ENCODE peak calls at places on chromosomes 13 and 19, in eight cellular contexts. Y is stomach; O is neuronal stem cell; C is adrenal gland; X is heart right ventricle; B is effector memory CD4-positive, alpha-beta T cell; I is Peyer's patch; R is BJ. T is an unnamed sample. For H3K27me3 and H3K36me3, the result is how much of the 10 kb centered on the place peaks cover.

GRCh38 chr19:22116760-22117159 is 64.5 kb downstream of the ZNF257 start:
- DNase-seq in C (no peak), O (no peak), B (no peak), Y (no peak), X (no peak), R (no peak), I (no peak), T (no peak)

GRCh38 chr13:40026741-40027140 is 371.3 kb downstream of the COG6 start:
- DNase-seq in C (no peak), I (no peak), B (no peak), R (no peak), O (no peak), X (no peak), Y (no peak), T (no peak)

GRCh38 chr19:7947939-7948338 is 4.5 kb upstream of the TIMM44 start:
- DNase-seq in C (no peak), X (no peak), Y (no peak), B (no peak), I (no peak), O (no peak), R (no peak), T (no peak)

GRCh38 chr13:22161871-22162270 is 491.0 kb downstream of the FGF9 start:
- DNase-seq in B (no peak), X (no peak), C (no peak), O (no peak), Y (no peak), R (no peak), I (no peak), T (no peak)

GRCh38 chr19:21127001-21127400 is 14.8 kb upstream of the ZNF431 start:
- DNase-seq in R (no peak), O (no peak), Y (no peak), I (no peak), X (no peak), C (no peak), B (no peak), T (no peak)

GRCh38 chr19:48444129-48444932 is 1.5 kb upstream of the GRWD1 start:
- DNase-seq in B (no peak), I (no peak), X (no peak), Y (no peak), O (no peak), C (no peak), R (no peak), T (no peak)

GRCh38 chr13:42859760-42860159 is 78.4 kb downstream of the FAM216B start:
- DNase-seq in R (no peak), O (no peak), Y (no peak), X (no peak), B (no peak), I (no peak), C (no peak), T (no peak)

GRCh38 chr13:40595693-40596092 is 70.7 kb downstream of the FOXO1 start:
- DNase-seq in X (no peak), I (no peak), Y (no peak), C (no peak), B (no peak), O (no peak), R (no peak), T (no peak)

GRCh38 chr19:35710784-35711723 is 6.7 kb downstream of the ZBTB32 start:
- DNase-seq in O (no peak), C (no peak), Y (no peak), B (no peak), R (no peak), I (peak), X (no peak), T (no peak)

GRCh38 chr13:60590775-60591174 is 193.8 kb downstream of the TDRD3 start:
- DNase-seq in O (no peak), B (no peak), R (no peak), X (no peak), Y (no peak), I (no peak), C (no peak), T (no peak)

GRCh38 chr19:19488875-19489690 is 26.3 kb downstream of the TSSK6 start:
- DNase-seq in O (peak), I (peak), Y (peak), B (peak), C (peak), R (peak), X (peak), T (peak)

GRCh38 chr13:35855531-35856019 is 275.6 kb downstream of the DCLK1 start:
- DNase-seq in C (peak), R (no peak), I (no peak), O (peak), Y (no peak), B (no peak), X (no peak), T (peak)

GRCh38 chr13:105144020-105144419 is 1391.4 kb downstream of the EFNB2 start:
- DNase-seq in X (no peak), B (no peak), I (no peak), C (no peak), R (no peak), O (no peak), Y (no peak), T (no peak)

GRCh38 chr19:31099470-31100190 is 249.6 kb downstream of the TSHZ3 start:
- DNase-seq in Y (no peak), X (no peak), R (no peak), I (no peak), O (no peak), C (no peak), B (no peak), T (no peak)

GRCh38 chr13:22106058-22106457 is 435.2 kb downstream of the FGF9 start:
- DNase-seq in C (no peak), X (no peak), I (no peak), B (no peak), O (no peak), Y (no peak), R (no peak), T (no peak)

GRCh38 chr13:65454403-65454802 is 1775.7 kb downstream of the PCDH9 start:
- DNase-seq in R (no peak), C (no peak), O (no peak), I (no peak), X (no peak), Y (no peak), B (no peak), T (no peak)

GRCh38 chr19:39307233-39307821 is 11.1 kb downstream of the IFNL1 start:
- DNase-seq in R (no peak), O (no peak), B (no peak), X (no peak), C (no peak), Y (peak), I (no peak), T (no peak)

GRCh38 chr13:42270857-42271215 is 1.1 kb upstream of the AKAP11 start:
- DNase-seq in O (no peak), C (no peak), X (no peak), R (no peak), Y (no peak), I (no peak), B (no peak), T (no peak)

GRCh38 chr13:99257291-99257690 is 888 bp downstream of the GPR18 start:
- DNase-seq in C (no peak), Y (no peak), X (no peak), I (no peak), R (no peak), B (no peak), O (no peak), T (no peak)

GRCh38 chr13:111480503-111480902 is 160.1 kb downstream of the TEX29 start:
- DNase-seq in B (no peak), X (no peak), Y (peak), I (no peak), O (no peak), C (peak), R (no peak), T (no peak)

GRCh38 chr19:39310558-39311311 is 9.9 kb downstream of the LRFN1 start:
- DNase-seq in R (no peak), X (no peak), Y (no peak), B (no peak), O (no peak), C (no peak), I (no peak), T (no peak)

GRCh38 chr13:39516140-39516539 is 86.9 kb downstream of the LHFPL6 start:
- DNase-seq in X (peak), R (no peak), Y (no peak), C (no peak), O (no peak), I (no peak), B (no peak), T (peak)

GRCh38 chr19:43437712-43438111 is 23.0 kb downstream of the TEX101 start:
- DNase-seq in O (no peak), Y (no peak), I (no peak), X (no peak), B (no peak), C (no peak), R (no peak), T (no peak)

GRCh38 chr13:27138457-27139093 is 33.0 kb downstream of the USP12 start:
- DNase-seq in C (no peak), Y (no peak), I (no peak), B (no peak), X (no peak), O (no peak), R (no peak), T (no peak)

GRCh38 chr19:1232652-1233360 is 5.0 kb downstream of the CBARP start:
- DNase-seq in O (no peak), I (no peak), Y (peak), X (no peak), B (no peak), C (peak), R (no peak), T (no peak)

GRCh38 chr19:53389591-53390377 is 5.2 kb upstream of the ZNF765 start:
- DNase-seq in X (no peak), Y (no peak), C (no peak), O (no peak), R (no peak), I (no peak), B (no peak), T (no peak)

GRCh38 chr19:35860818-35861639 is 4.3 kb downstream of the KIRREL2 start:
- DNase-seq in B (no peak), Y (peak), X (no peak), I (no peak), R (no peak), C (no peak), O (peak), T (no peak)

GRCh38 chr19:52188822-52189744 is 769 bp upstream of the PPP2R1A start:
- DNase-seq in I (no peak), C (peak), Y (no peak), X (no peak), R (no peak), B (no peak), O (no peak), T (no peak)

GRCh38 chr19:28242317-28242927 is 970.5 kb downstream of the UQCRFS1 start:
- DNase-seq in Y (no peak), R (no peak), I (no peak), O (peak), X (peak), C (no peak), B (no peak), T (no peak)

GRCh38 chr13:26787961-26788360 is 27.4 kb upstream of the GPR12 start:
- DNase-seq in I (no peak), Y (no peak), R (no peak), B (no peak), X (no peak), C (no peak), O (no peak), T (no peak)

GRCh38 chr19:41238244-41238643 is 19.2 kb downstream of the AXL start:
- DNase-seq in X (no peak), Y (no peak), I (no peak), B (no peak), R (no peak), O (no peak), C (no peak), T (no peak)

GRCh38 chr19:41239363-41239762 is 20.3 kb downstream of the AXL start:
- DNase-seq in R (no peak), X (no peak), I (no peak), B (no peak), O (no peak), Y (no peak), C (no peak), T (no peak)

GRCh38 chr19:41239961-41240574 is 21.0 kb downstream of the AXL start:
- DNase-seq in C (no peak), O (no peak), Y (no peak), X (no peak), R (no peak), I (no peak), B (no peak), T (no peak)

GRCh38 chr19:41244117-41244516 is 20.1 kb upstream of the HNRNPUL1 start:
- DNase-seq in Y (no peak), O (no peak), C (no peak), B (no peak), I (no peak), R (no peak), X (no peak), T (no peak)

GRCh38 chr19:41241859-41242258 is 22.3 kb upstream of the HNRNPUL1 start:
- DNase-seq in B (no peak), O (no peak), R (no peak), I (no peak), C (no peak), Y (no peak), X (no peak), T (no peak)
- H3K27me3 ChIP-seq in B (under half), O (under half), R (under half), I (under half), C (under half), Y (under half), X (under half), T (under half)

GRCh38 chr19:9528757-9529336 is 9.6 kb downstream of the ZNF426 start:
- DNase-seq in X (no peak), O (no peak), C (no peak), B (no peak), Y (no peak), R (no peak), I (no peak), T (no peak)
- H3K4me3 ChIP-seq in X (no peak), O (no peak), C (no peak), B (no peak), Y (no peak), R (no peak), I (no peak), T (no peak)

GRCh38 chr13:113849981-113850721 is 13.7 kb downstream of the GAS6 start:
- DNase-seq in B (no peak), I (no peak), Y (no peak), O (no peak), C (peak), X (peak), R (no peak), T (no peak)
- H3K36me3 ChIP-seq in B (under half), I (under half), Y (under half), O (under half), C (under half), X (under half), R (under half), T (under half)

GRCh38 chr13:51277943-51278342 is 55.7 kb downstream of the FAM124A start:
- DNase-seq in B (no peak), Y (no peak), R (no peak), C (no peak), O (no peak), I (no peak), X (no peak), T (no peak)
- H3K27me3 ChIP-seq in B (under half), Y (under half), R (under half), C (under half), O (under half), I (under half), X (under half), T (under half)

T was measured in kidney epithelial cell.